ENCODE peak calls at places on chromosomes 6 and 20, in four cellular contexts. One of them, this sample, is unnamed.

GRCh38 chr20:13883425-13883824 is 98.6 kb downstream of the NDUFAF5 start:
- DNase-seq in RWPE1: no peak
- DNase-seq in PC-3: no peak
- DNase-seq in ELR: no peak
- DNase-seq in this sample: no peak

GRCh38 chr6:100460650-100461204 is 4.0 kb downstream of the SIM1 start:
- DNase-seq in PC-3: no peak
- DNase-seq in RWPE1: no peak
- DNase-seq in ELR: peak
- DNase-seq in this sample: peak

GRCh38 chr6:8652710-8653109 is 217.4 kb upstream of the SLC35B3 start:
- DNase-seq in RWPE1: no peak
- DNase-seq in PC-3: no peak
- DNase-seq in ELR: no peak
- DNase-seq in this sample: no peak

GRCh38 chr6:7671076-7671475 is 54.8 kb upstream of the BMP6 start:
- DNase-seq in ELR: peak
- DNase-seq in RWPE1: peak
- DNase-seq in PC-3: peak
- DNase-seq in this sample: no peak

GRCh38 chr6:148869589-148869988 is 122.8 kb downstream of the UST start:
- DNase-seq in ELR: peak
- DNase-seq in RWPE1: peak
- DNase-seq in PC-3: peak
- DNase-seq in this sample: peak

GRCh38 chr6:69138893-69139494 is 503.9 kb downstream of the ADGRB3 start:
- DNase-seq in RWPE1: peak
- DNase-seq in ELR: peak
- DNase-seq in PC-3: no peak
- DNase-seq in this sample: peak

GRCh38 chr20:3616250-3616649 is 46.9 kb downstream of the GFRA4 start:
- DNase-seq in PC-3: peak
- DNase-seq in RWPE1: no peak
- DNase-seq in ELR: peak
- DNase-seq in this sample: peak

GRCh38 chr6:12286381-12287132 is 3.6 kb upstream of the EDN1 start:
- DNase-seq in RWPE1: no peak
- DNase-seq in PC-3: peak
- DNase-seq in ELR: no peak
- DNase-seq in this sample: peak

GRCh38 chr20:8414611-8415274 is 282.7 kb downstream of the PLCB1 start:
- DNase-seq in ELR: peak
- DNase-seq in RWPE1: peak
- DNase-seq in PC-3: peak
- DNase-seq in this sample: peak

GRCh38 chr6:170344631-170345576 is 38.3 kb downstream of the FAM120B start:
- DNase-seq in PC-3: peak
- DNase-seq in ELR: peak
- DNase-seq in RWPE1: peak
- DNase-seq in this sample: peak

This sample was measured in kidney tubule cell.